ENCODE peak calls at places on chromosomes 16 and 17, in ten cellular contexts. One of them, this sample, is unnamed.
A peak's percentile ranks its signal among the peaks of the same experiment; 100 is the strongest.

GRCh38 chr17:28538296-28538895 is 14.0 kb downstream of the UNC119 start:
- DNase-seq in sigmoid colon: no peak
- DNase-seq in CD8-positive, alpha-beta T cell: no peak
- DNase-seq in thyroid gland: no peak
- DNase-seq in tibial nerve: no peak
- DNase-seq in thoracic aorta: no peak
- DNase-seq in mammary epithelial cell: no peak
- DNase-seq in effector memory CD4-positive, alpha-beta T cell: no peak
- DNase-seq in H1: no peak
- DNase-seq in neural progenitor cell: no peak
- DNase-seq in this sample: no peak

GRCh38 chr17:4565209-4566141 is 5.1 kb upstream of the GGT6 start:
- DNase-seq in mammary epithelial cell: peak; percentile 61
- DNase-seq in H1: no peak
- DNase-seq in thoracic aorta: no peak
- DNase-seq in CD8-positive, alpha-beta T cell: peak; percentile 50
- DNase-seq in tibial nerve: no peak
- DNase-seq in effector memory CD4-positive, alpha-beta T cell: peak; percentile 40
- DNase-seq in sigmoid colon: peak; percentile 84
- DNase-seq in neural progenitor cell: peak; percentile 90
- DNase-seq in thyroid gland: peak; percentile 51
- DNase-seq in this sample: peak; percentile 39

GRCh38 chr17:39854909-39855308 is 9.2 kb downstream of the IKZF3 start:
- DNase-seq in tibial nerve: no peak
- DNase-seq in neural progenitor cell: no peak
- DNase-seq in thyroid gland: no peak
- DNase-seq in H1: no peak
- DNase-seq in sigmoid colon: no peak
- DNase-seq in mammary epithelial cell: no peak
- DNase-seq in thoracic aorta: no peak
- DNase-seq in effector memory CD4-positive, alpha-beta T cell: no peak
- DNase-seq in CD8-positive, alpha-beta T cell: no peak
- DNase-seq in this sample: no peak

GRCh38 chr16:25093208-25094061 is 18.1 kb upstream of the LCMT1 start:
- DNase-seq in thyroid gland: no peak
- DNase-seq in effector memory CD4-positive, alpha-beta T cell: no peak
- DNase-seq in neural progenitor cell: no peak
- DNase-seq in tibial nerve: no peak
- DNase-seq in thoracic aorta: no peak
- DNase-seq in H1: no peak
- DNase-seq in mammary epithelial cell: no peak
- DNase-seq in CD8-positive, alpha-beta T cell: no peak
- DNase-seq in sigmoid colon: no peak
- DNase-seq in this sample: no peak

GRCh38 chr16:87203060-87203656 is 114.0 kb downstream of the C16orf95 start:
- DNase-seq in mammary epithelial cell: peak; percentile 24
- DNase-seq in effector memory CD4-positive, alpha-beta T cell: no peak
- DNase-seq in neural progenitor cell: peak; percentile 90
- DNase-seq in thyroid gland: peak; percentile 6
- DNase-seq in H1: peak; percentile 74
- DNase-seq in sigmoid colon: no peak
- DNase-seq in CD8-positive, alpha-beta T cell: no peak
- DNase-seq in tibial nerve: peak; percentile 59
- DNase-seq in thoracic aorta: no peak
- DNase-seq in this sample: peak; percentile 77

GRCh38 chr16:10408824-10409381 is 23.0 kb downstream of the ATF7IP2 start:
- DNase-seq in CD8-positive, alpha-beta T cell: no peak
- DNase-seq in thoracic aorta: no peak
- DNase-seq in neural progenitor cell: no peak
- DNase-seq in effector memory CD4-positive, alpha-beta T cell: no peak
- DNase-seq in mammary epithelial cell: no peak
- DNase-seq in H1: no peak
- DNase-seq in thyroid gland: no peak
- DNase-seq in tibial nerve: no peak
- DNase-seq in sigmoid colon: no peak
- DNase-seq in this sample: no peak

GRCh38 chr17:13074026-13074425 is 56.2 kb upstream of the ELAC2 start:
- DNase-seq in effector memory CD4-positive, alpha-beta T cell: no peak
- DNase-seq in sigmoid colon: no peak
- DNase-seq in neural progenitor cell: no peak
- DNase-seq in thoracic aorta: no peak
- DNase-seq in CD8-positive, alpha-beta T cell: no peak
- DNase-seq in tibial nerve: no peak
- DNase-seq in H1: no peak
- DNase-seq in mammary epithelial cell: peak; percentile 48
- DNase-seq in thyroid gland: no peak
- DNase-seq in this sample: no peak

GRCh38 chr16:76535-77272 is 1.3 kb upstream of the MPG start:
- DNase-seq in effector memory CD4-positive, alpha-beta T cell: no peak
- DNase-seq in mammary epithelial cell: peak; percentile 25
- DNase-seq in tibial nerve: peak; percentile 73
- DNase-seq in thoracic aorta: peak; percentile 74
- DNase-seq in CD8-positive, alpha-beta T cell: no peak
- DNase-seq in thyroid gland: peak; percentile 37
- DNase-seq in neural progenitor cell: no peak
- DNase-seq in sigmoid colon: peak; percentile 93
- DNase-seq in H1: no peak
- DNase-seq in this sample: peak; percentile 40

GRCh38 chr17:74305865-74306654 is 20.0 kb upstream of the KIF19 start:
- DNase-seq in tibial nerve: no peak
- DNase-seq in CD8-positive, alpha-beta T cell: no peak
- DNase-seq in thoracic aorta: no peak
- DNase-seq in effector memory CD4-positive, alpha-beta T cell: no peak
- DNase-seq in thyroid gland: no peak
- DNase-seq in neural progenitor cell: peak; percentile 31
- DNase-seq in H1: no peak
- DNase-seq in sigmoid colon: no peak
- DNase-seq in mammary epithelial cell: no peak
- DNase-seq in this sample: no peak

GRCh38 chr17:5249615-5250014 is 15.0 kb upstream of the SCIMP start:
- DNase-seq in H1: peak; percentile 25
- DNase-seq in mammary epithelial cell: peak; percentile 70
- DNase-seq in neural progenitor cell: peak; percentile 72
- DNase-seq in tibial nerve: peak; percentile 27
- DNase-seq in thoracic aorta: peak; percentile 29
- DNase-seq in thyroid gland: peak; percentile 55
- DNase-seq in effector memory CD4-positive, alpha-beta T cell: peak; percentile 41
- DNase-seq in sigmoid colon: peak; percentile 73
- DNase-seq in CD8-positive, alpha-beta T cell: peak; percentile 65
- DNase-seq in this sample: no peak

GRCh38 chr16:52991572-52991971 is 61.1 kb downstream of the CHD9NB start:
- DNase-seq in H1: no peak
- DNase-seq in thyroid gland: no peak
- DNase-seq in effector memory CD4-positive, alpha-beta T cell: no peak
- DNase-seq in tibial nerve: no peak
- DNase-seq in thoracic aorta: no peak
- DNase-seq in mammary epithelial cell: no peak
- DNase-seq in sigmoid colon: no peak
- DNase-seq in CD8-positive, alpha-beta T cell: no peak
- DNase-seq in neural progenitor cell: no peak
- DNase-seq in this sample: no peak

GRCh38 chr17:39229274-39229913 is 3.6 kb upstream of the STAC2 start:
- DNase-seq in CD8-positive, alpha-beta T cell: no peak
- DNase-seq in mammary epithelial cell: no peak
- DNase-seq in thyroid gland: no peak
- DNase-seq in tibial nerve: no peak
- DNase-seq in effector memory CD4-positive, alpha-beta T cell: no peak
- DNase-seq in thoracic aorta: no peak
- DNase-seq in neural progenitor cell: no peak
- DNase-seq in H1: no peak
- DNase-seq in sigmoid colon: no peak
- DNase-seq in this sample: no peak

GRCh38 chr16:81443688-81444447 is 740 bp upstream of the CMIP start:
- DNase-seq in tibial nerve: no peak
- DNase-seq in sigmoid colon: peak; percentile 79
- DNase-seq in thoracic aorta: no peak
- DNase-seq in CD8-positive, alpha-beta T cell: no peak
- DNase-seq in effector memory CD4-positive, alpha-beta T cell: no peak
- DNase-seq in mammary epithelial cell: no peak
- DNase-seq in thyroid gland: peak; percentile 26
- DNase-seq in neural progenitor cell: no peak
- DNase-seq in H1: no peak
- DNase-seq in this sample: peak; percentile 64

GRCh38 chr16:81445926-81446317 is 1.3 kb downstream of the CMIP start:
- DNase-seq in effector memory CD4-positive, alpha-beta T cell: no peak
- DNase-seq in sigmoid colon: no peak
- DNase-seq in H1: no peak
- DNase-seq in CD8-positive, alpha-beta T cell: no peak
- DNase-seq in thoracic aorta: no peak
- DNase-seq in thyroid gland: peak; percentile 45
- DNase-seq in mammary epithelial cell: no peak
- DNase-seq in tibial nerve: no peak
- DNase-seq in neural progenitor cell: peak; percentile 56
- DNase-seq in this sample: no peak

GRCh38 chr16:81446318-81447275 is 2.0 kb downstream of the CMIP start:
- DNase-seq in H1: no peak
- DNase-seq in thoracic aorta: no peak
- DNase-seq in neural progenitor cell: no peak
- DNase-seq in effector memory CD4-positive, alpha-beta T cell: no peak
- DNase-seq in thyroid gland: peak; percentile 27
- DNase-seq in tibial nerve: no peak
- DNase-seq in mammary epithelial cell: peak; percentile 75
- DNase-seq in CD8-positive, alpha-beta T cell: peak; percentile 55
- DNase-seq in sigmoid colon: no peak
- DNase-seq in this sample: peak; percentile 71

GRCh38 chr16:81444448-81445121 is at the start of gene CMIP:
- DNase-seq in neural progenitor cell: peak; percentile 93
- DNase-seq in CD8-positive, alpha-beta T cell: peak; percentile 80
- DNase-seq in sigmoid colon: peak; percentile 93
- DNase-seq in mammary epithelial cell: peak; percentile 74
- DNase-seq in tibial nerve: peak; percentile 70
- DNase-seq in effector memory CD4-positive, alpha-beta T cell: peak; percentile 75
- DNase-seq in thoracic aorta: no peak
- DNase-seq in thyroid gland: peak; percentile 84
- DNase-seq in H1: peak; percentile 34
- DNase-seq in this sample: peak; percentile 77

DNA sequence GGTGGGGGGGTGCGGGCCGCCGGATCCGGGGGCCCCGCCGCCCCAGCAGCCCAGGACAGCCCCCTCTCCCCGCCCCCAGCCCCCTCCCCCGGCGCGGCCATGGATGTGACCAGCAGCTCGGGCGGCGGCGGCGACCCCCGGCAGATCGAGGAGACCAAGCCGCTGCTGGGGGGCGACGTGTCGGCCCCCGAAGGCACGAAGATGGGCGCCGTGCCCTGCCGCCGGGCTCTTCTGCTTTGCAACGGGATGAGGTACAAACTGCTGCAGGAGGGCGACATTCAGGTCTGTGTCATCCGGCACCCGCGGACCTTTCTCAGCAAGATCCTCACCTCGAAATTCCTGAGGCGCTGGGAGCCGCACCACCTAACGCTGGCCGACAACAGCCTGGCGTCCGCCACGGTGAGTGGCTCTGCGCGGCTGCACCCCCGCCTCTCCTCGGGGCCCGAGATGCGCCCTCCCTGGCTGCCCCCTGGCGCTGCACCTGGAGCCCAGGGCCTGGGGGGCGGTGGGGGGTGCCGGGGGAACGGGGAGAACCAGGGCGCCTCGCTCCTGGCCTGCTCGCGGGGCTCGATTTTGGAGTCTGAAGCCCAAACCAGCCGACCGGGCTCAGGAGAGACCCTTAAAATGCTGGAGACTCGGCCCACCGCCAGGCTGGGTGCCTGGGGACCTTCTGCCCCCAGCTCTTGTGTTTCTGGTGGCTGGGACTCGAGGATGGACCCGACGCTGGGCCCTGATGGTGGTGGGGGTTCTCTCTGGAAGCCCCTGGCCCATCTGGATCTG is 725 bp downstream of the CMIP start:
- DNase-seq in tibial nerve: no peak
- DNase-seq in sigmoid colon: peak; percentile 78
- DNase-seq in thoracic aorta: no peak
- DNase-seq in effector memory CD4-positive, alpha-beta T cell: no peak
- DNase-seq in thyroid gland: peak; percentile 68
- DNase-seq in mammary epithelial cell: peak; percentile 32
- DNase-seq in neural progenitor cell: peak; percentile 66
- DNase-seq in CD8-positive, alpha-beta T cell: peak; percentile 51
- DNase-seq in H1: no peak
- DNase-seq in this sample: peak; percentile 42
- H3K27ac ChIP-seq in tibial nerve: peak overlapping the region; percentile 70
- H3K27ac ChIP-seq in sigmoid colon: peak overlapping the region; percentile 85
- H3K27ac ChIP-seq in thoracic aorta: peak overlapping the region; percentile 32
- H3K27ac ChIP-seq in effector memory CD4-positive, alpha-beta T cell: peak overlapping the region; percentile 66
- H3K27ac ChIP-seq in thyroid gland: peak overlapping the region; percentile 81
- H3K27ac ChIP-seq in mammary epithelial cell: peak overlapping the region; percentile 93
- H3K27ac ChIP-seq in neural progenitor cell: no peak overlapping the region
- H3K27ac ChIP-seq in CD8-positive, alpha-beta T cell: peak overlapping the region; percentile 37
- H3K27ac ChIP-seq in H1: no peak overlapping the region
- H3K27ac ChIP-seq in this sample: peak overlapping the region; percentile 98

GRCh38 chr17:18987230-18987610 is 17.3 kb downstream of the FAM83G start:
- DNase-seq in effector memory CD4-positive, alpha-beta T cell: no peak
- DNase-seq in tibial nerve: no peak
- DNase-seq in thoracic aorta: no peak
- DNase-seq in neural progenitor cell: no peak
- DNase-seq in CD8-positive, alpha-beta T cell: no peak
- DNase-seq in sigmoid colon: no peak
- DNase-seq in mammary epithelial cell: no peak
- DNase-seq in thyroid gland: no peak
- DNase-seq in H1: no peak
- DNase-seq in this sample: no peak
- H3K4me1 ChIP-seq in effector memory CD4-positive, alpha-beta T cell: no peaks in the 10 kb centered on the region
- H3K4me1 ChIP-seq in tibial nerve: no peaks in the 10 kb centered on the region
- H3K4me1 ChIP-seq in thoracic aorta: no peaks in the 10 kb centered on the region
- H3K4me1 ChIP-seq in neural progenitor cell: peaks cover 2% of the 10 kb centered on the region
- H3K4me1 ChIP-seq in CD8-positive, alpha-beta T cell: peaks cover 11% of the 10 kb centered on the region
- H3K4me1 ChIP-seq in sigmoid colon: no peaks in the 10 kb centered on the region
- H3K4me1 ChIP-seq in mammary epithelial cell: peaks cover 15% of the 10 kb centered on the region
- H3K4me1 ChIP-seq in thyroid gland: peaks cover 3% of the 10 kb centered on the region
- H3K4me1 ChIP-seq in H1: peaks cover 3% of the 10 kb centered on the region
- H3K4me1 ChIP-seq in this sample: peaks cover under 1% of the 10 kb centered on the region

GRCh38 chr16:2046889-2047329 is 725 bp downstream of the NTHL1 start:
- DNase-seq in CD8-positive, alpha-beta T cell: no peak
- DNase-seq in tibial nerve: no peak
- DNase-seq in neural progenitor cell: peak; percentile 34
- DNase-seq in mammary epithelial cell: no peak
- DNase-seq in thoracic aorta: no peak
- DNase-seq in effector memory CD4-positive, alpha-beta T cell: no peak
- DNase-seq in thyroid gland: no peak
- DNase-seq in sigmoid colon: no peak
- DNase-seq in H1: no peak
- DNase-seq in this sample: no peak
- H3K27ac ChIP-seq in CD8-positive, alpha-beta T cell: no peak overlapping the region
- H3K27ac ChIP-seq in tibial nerve: peak overlapping the region; percentile 9
- H3K27ac ChIP-seq in neural progenitor cell: no peak overlapping the region
- H3K27ac ChIP-seq in mammary epithelial cell: no peak overlapping the region
- H3K27ac ChIP-seq in thoracic aorta: peak overlapping the region; percentile 58
- H3K27ac ChIP-seq in effector memory CD4-positive, alpha-beta T cell: no peak overlapping the region
- H3K27ac ChIP-seq in thyroid gland: peak overlapping the region; percentile 66
- H3K27ac ChIP-seq in sigmoid colon: peak overlapping the region; percentile 83
- H3K27ac ChIP-seq in H1: no peak overlapping the region
- H3K27ac ChIP-seq in this sample: peak overlapping the region; percentile 75

DNA sequence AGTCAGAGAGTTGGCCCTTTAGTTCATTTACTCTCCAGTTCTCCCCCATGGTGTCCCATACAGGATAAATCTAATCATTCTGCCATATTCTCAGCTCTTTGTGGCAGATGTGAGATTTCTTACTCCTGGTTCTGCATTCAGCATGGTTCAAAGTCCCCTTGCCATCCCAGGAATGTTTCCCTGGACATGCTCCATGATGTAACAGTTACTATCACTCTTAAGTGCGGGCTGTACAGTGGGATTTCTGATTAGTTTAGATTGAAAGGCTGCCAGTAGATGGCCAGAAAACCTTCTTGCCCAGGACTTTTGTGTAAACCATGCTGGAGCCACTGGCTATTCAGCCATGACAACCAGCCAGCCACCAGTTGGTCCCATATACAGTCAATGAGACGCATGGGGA is 10.4 kb downstream of the KRT37 start:
- DNase-seq in sigmoid colon: no peak
- DNase-seq in H1: no peak
- DNase-seq in thoracic aorta: no peak
- DNase-seq in CD8-positive, alpha-beta T cell: no peak
- DNase-seq in neural progenitor cell: no peak
- DNase-seq in tibial nerve: no peak
- DNase-seq in thyroid gland: no peak
- DNase-seq in mammary epithelial cell: no peak
- DNase-seq in effector memory CD4-positive, alpha-beta T cell: no peak
- DNase-seq in this sample: no peak
- H3K4me1 ChIP-seq in sigmoid colon: no peaks in the 10 kb centered on the region
- H3K4me1 ChIP-seq in H1: peaks cover 3% of the 10 kb centered on the region
- H3K4me1 ChIP-seq in thoracic aorta: peaks cover 29% of the 10 kb centered on the region
- H3K4me1 ChIP-seq in CD8-positive, alpha-beta T cell: peaks cover 7% of the 10 kb centered on the region
- H3K4me1 ChIP-seq in neural progenitor cell: peaks cover 3% of the 10 kb centered on the region
- H3K4me1 ChIP-seq in tibial nerve: peaks cover 21% of the 10 kb centered on the region
- H3K4me1 ChIP-seq in thyroid gland: peaks cover 14% of the 10 kb centered on the region
- H3K4me1 ChIP-seq in mammary epithelial cell: peaks cover 18% of the 10 kb centered on the region
- H3K4me1 ChIP-seq in effector memory CD4-positive, alpha-beta T cell: peaks cover 2% of the 10 kb centered on the region
- H3K4me1 ChIP-seq in this sample: no peaks in the 10 kb centered on the region